ENCODE peak calls at places on chromosomes 16 and 17, in eight cellular contexts. D is heart right ventricle, U is WTC11, E is endothelial cell, G is mesothelial cell of epicardium, Q is A549, T is heart left ventricle, P is foreskin fibroblast. V is an unnamed sample.

GRCh38 chr17:10737168-10737622 is 7.4 kb upstream of the TMEM220 start:
- DNase-seq in D (peak), U (peak), E (peak), G (no peak), Q (peak), T (no peak), P (peak), V (peak)

GRCh38 chr16:50440991-50441390 is 72.2 kb upstream of the BRD7 start:
- DNase-seq in D (no peak), U (no peak), E (no peak), G (no peak), Q (no peak), T (no peak), P (no peak), V (no peak)

GRCh38 chr17:41870627-41871026 is 5.4 kb upstream of the KLHL11 start:
- DNase-seq in D (no peak), U (no peak), E (no peak), G (no peak), Q (no peak), T (no peak), P (no peak), V (no peak)

GRCh38 chr16:49130397-49130796 is 151.2 kb downstream of the CBLN1 start:
- DNase-seq in D (no peak), U (no peak), E (no peak), G (no peak), Q (no peak), T (no peak), P (no peak), V (no peak)

GRCh38 chr17:8680850-8681174 is 50.3 kb upstream of the MYH10 start:
- DNase-seq in D (no peak), U (no peak), E (no peak), G (no peak), Q (no peak), T (no peak), P (no peak), V (no peak)

GRCh38 chr16:588639-588888 is 1.3 kb upstream of the RAB40C start:
- DNase-seq in D (no peak), U (peak), E (peak), G (no peak), Q (no peak), T (peak), P (peak), V (peak)

GRCh38 chr16:9340402-9341095 is 249.1 kb downstream of the HAPSTR1 start:
- DNase-seq in D (no peak), U (no peak), E (no peak), G (no peak), Q (no peak), T (no peak), P (no peak), V (no peak)

GRCh38 chr17:41717408-41718286 is 5.5 kb downstream of the GAST start:
- DNase-seq in D (no peak), U (no peak), E (no peak), G (no peak), Q (no peak), T (no peak), P (no peak), V (no peak)

GRCh38 chr17:50798424-50799344 is 31.4 kb upstream of the ANKRD40CL start:
- DNase-seq in D (no peak), U (no peak), E (no peak), G (no peak), Q (no peak), T (no peak), P (no peak), V (no peak)

GRCh38 chr17:63140255-63140654 is 174.2 kb downstream of the TANC2 start:
- DNase-seq in D (peak), U (no peak), E (no peak), G (no peak), Q (no peak), T (no peak), P (peak), V (no peak)

GRCh38 chr16:89553733-89554132 is 6.7 kb upstream of the RPL13 start:
- DNase-seq in D (no peak), U (no peak), E (no peak), G (no peak), Q (no peak), T (no peak), P (no peak), V (no peak)

GRCh38 chr16:3819741-3820724 is 60.5 kb downstream of the CREBBP start:
- DNase-seq in D (peak), U (no peak), E (no peak), G (no peak), Q (peak), T (no peak), P (peak), V (no peak)

GRCh38 chr17:7857724-7858486 is at the start of gene CYB5D1:
- DNase-seq in D (peak), U (peak), E (peak), G (peak), Q (peak), T (peak), P (peak), V (peak)

GRCh38 chr16:14672403-14672971 is 21.6 kb downstream of the PLA2G10 start:
- DNase-seq in D (no peak), U (no peak), E (no peak), G (no peak), Q (no peak), T (no peak), P (no peak), V (no peak)

GRCh38 chr17:18257747-18258355 is 687 bp downstream of the FLII start:
- DNase-seq in D (peak), U (peak), E (peak), G (no peak), Q (peak), T (peak), P (peak), V (peak)

GRCh38 chr17:81814748-81815645 is 11.0 kb downstream of the GCGR start:
- DNase-seq in D (no peak), U (no peak), E (no peak), G (peak), Q (no peak), T (no peak), P (no peak), V (no peak)

GRCh38 chr17:61568219-61569072 is 22.6 kb downstream of the NACA2 start:
- DNase-seq in D (no peak), U (no peak), E (no peak), G (no peak), Q (peak), T (no peak), P (no peak), V (no peak)

GRCh38 chr17:10265100-10265810 is 66.8 kb upstream of the GAS7 start:
- DNase-seq in D (no peak), U (no peak), E (no peak), G (no peak), Q (no peak), T (no peak), P (peak), V (no peak)

GRCh38 chr16:69402448-69402847 is 16.6 kb upstream of the TERF2 start:
- DNase-seq in D (no peak), U (no peak), E (no peak), G (no peak), Q (no peak), T (no peak), P (no peak), V (no peak)

GRCh38 chr16:27450836-27451341 is 48.9 kb downstream of the IL21R start:
- DNase-seq in D (no peak), U (no peak), E (no peak), G (no peak), Q (no peak), T (peak), P (no peak), V (no peak)

GRCh38 chr17:76467366-76467765 is at the start of gene AANAT:
- DNase-seq in D (no peak), U (no peak), E (no peak), G (no peak), Q (no peak), T (peak), P (no peak), V (no peak)

GRCh38 chr16:3672571-3673041 is 18.1 kb downstream of the DNASE1 start:
- DNase-seq in D (no peak), U (no peak), E (no peak), G (no peak), Q (no peak), T (peak), P (no peak), V (no peak)

GRCh38 chr16:75262104-75262799 is 10.8 kb upstream of the BCAR1 start:
- DNase-seq in D (peak), U (peak), E (no peak), G (no peak), Q (no peak), T (peak), P (no peak), V (no peak)

GRCh38 chr16:56460101-56460500 is 8.7 kb downstream of the OGFOD1 start:
- DNase-seq in D (no peak), U (no peak), E (no peak), G (no peak), Q (no peak), T (no peak), P (no peak), V (no peak)

DNA sequence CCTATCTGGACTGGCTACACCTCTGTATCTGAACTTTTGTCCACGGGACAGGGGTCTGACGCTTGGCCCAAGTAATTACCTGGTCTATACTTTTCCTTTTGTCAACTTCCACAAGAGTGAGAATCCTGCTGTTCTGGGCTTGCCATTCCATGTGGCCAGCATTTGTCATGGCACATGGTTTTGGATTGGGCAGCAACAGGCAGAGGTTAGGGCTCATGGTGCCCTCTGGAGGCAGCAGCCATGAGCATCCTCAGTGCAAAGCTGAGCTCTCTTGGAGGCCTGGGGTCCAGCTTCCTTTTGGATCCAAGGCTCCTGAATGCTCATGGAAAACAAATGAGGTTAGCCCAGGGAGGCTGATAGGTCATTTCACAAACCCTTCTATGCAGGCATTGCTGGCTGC is 7.5 kb upstream of the EDC4 start:
- DNase-seq in D (no peak), U (peak), E (peak), G (no peak), Q (peak), T (no peak), P (no peak), V (no peak)
- TF ChIP-seq CTCF in D (peak), U (no peak), E (no peak), G (no peak), Q (peak), T (peak), P (peak), V (no peak)

DNA sequence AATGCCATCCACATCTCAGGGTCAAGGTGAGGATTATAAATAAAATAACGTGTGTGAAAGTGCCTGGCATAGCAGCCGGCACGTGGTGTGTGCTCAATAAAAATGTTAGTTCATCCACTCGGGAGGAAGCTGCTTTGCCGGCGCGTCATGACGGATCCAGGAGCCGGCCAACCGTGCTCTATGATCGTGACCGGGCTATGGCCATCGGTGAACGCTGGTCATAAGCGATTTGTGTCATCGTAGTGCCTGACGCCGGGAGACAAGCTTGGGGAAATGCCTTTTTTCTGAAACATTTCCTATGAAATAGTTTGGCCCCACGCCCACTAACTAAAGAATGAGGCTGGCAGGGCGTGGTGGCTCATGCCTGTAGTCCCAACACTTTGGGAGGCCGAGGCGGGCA is 74.0 kb downstream of the CMC2 start:
- DNase-seq in D (peak), U (no peak), E (no peak), G (no peak), Q (no peak), T (peak), P (peak), V (peak)
- TF ChIP-seq CTCF in D (no peak), U (no peak), E (no peak), G (no peak), Q (no peak), T (no peak), P (no peak), V (no peak)

DNA sequence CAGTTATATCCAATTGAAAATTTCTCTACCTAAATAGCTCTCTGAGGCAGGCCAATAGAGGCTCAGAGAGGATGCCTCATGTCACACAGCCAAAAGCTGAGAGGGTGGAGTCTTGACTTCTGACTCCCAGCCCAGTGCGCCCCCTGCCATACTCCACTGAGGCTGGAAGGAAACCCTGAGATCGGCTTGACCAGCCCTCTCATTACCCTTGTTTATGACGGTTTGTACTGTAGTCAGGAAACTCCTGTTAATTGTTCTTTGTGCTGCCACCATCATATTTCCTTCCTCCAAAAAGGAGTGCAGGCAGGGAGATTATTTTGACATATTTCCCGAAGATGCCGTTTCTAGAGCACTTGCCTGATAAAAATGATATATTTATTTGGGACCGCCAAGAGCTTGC is 107.9 kb downstream of the AIPL1 start:
- DNase-seq in D (peak), U (peak), E (peak), G (no peak), Q (no peak), T (peak), P (no peak), V (no peak)
- TF ChIP-seq CTCF in D (peak), U (no peak), E (no peak), G (no peak), Q (no peak), T (peak), P (no peak), V (no peak)

DNA sequence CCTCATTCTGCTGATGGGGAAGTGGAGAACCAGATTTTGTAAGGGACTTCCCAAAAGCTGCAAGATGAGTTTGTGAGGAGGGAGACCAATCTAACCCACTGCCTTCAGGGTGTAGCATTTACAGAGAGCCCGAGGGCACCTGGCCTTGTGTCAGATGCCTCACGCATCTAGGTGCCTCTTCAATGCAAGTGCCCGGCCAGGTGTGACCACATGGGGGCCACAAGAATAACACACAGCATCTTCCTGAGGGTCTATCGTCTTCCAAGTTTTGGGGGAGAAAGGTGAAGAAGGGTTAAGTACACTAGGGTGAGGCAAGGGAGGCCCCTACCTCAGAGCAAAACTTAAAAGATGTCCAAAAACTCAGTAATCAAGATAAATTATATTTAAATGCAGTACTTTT is 401.7 kb upstream of the CDH5 start:
- DNase-seq in D (no peak), U (peak), E (no peak), G (no peak), Q (no peak), T (no peak), P (no peak), V (no peak)
- TF ChIP-seq CTCF in D (no peak), U (no peak), E (no peak), G (no peak), Q (no peak), T (no peak), P (no peak), V (no peak)

GRCh38 chr16:84833542-84834402 is 14.0 kb downstream of the CRISPLD2 start:
- DNase-seq in D (no peak), U (no peak), E (no peak), G (no peak), Q (no peak), T (no peak), P (no peak), V (no peak)
- TF ChIP-seq CTCF in D (no peak), U (no peak), E (no peak), G (no peak), Q (no peak), T (no peak), P (no peak), V (no peak)

GRCh38 chr17:28357061-28357900 is at the start of gene POLDIP2:
- DNase-seq in D (peak), U (peak), E (peak), G (peak), Q (peak), T (peak), P (peak), V (peak)
- TF ChIP-seq CTCF in D (peak), U (no peak), E (no peak), G (no peak), Q (no peak), T (no peak), P (no peak), V (peak)

DNA sequence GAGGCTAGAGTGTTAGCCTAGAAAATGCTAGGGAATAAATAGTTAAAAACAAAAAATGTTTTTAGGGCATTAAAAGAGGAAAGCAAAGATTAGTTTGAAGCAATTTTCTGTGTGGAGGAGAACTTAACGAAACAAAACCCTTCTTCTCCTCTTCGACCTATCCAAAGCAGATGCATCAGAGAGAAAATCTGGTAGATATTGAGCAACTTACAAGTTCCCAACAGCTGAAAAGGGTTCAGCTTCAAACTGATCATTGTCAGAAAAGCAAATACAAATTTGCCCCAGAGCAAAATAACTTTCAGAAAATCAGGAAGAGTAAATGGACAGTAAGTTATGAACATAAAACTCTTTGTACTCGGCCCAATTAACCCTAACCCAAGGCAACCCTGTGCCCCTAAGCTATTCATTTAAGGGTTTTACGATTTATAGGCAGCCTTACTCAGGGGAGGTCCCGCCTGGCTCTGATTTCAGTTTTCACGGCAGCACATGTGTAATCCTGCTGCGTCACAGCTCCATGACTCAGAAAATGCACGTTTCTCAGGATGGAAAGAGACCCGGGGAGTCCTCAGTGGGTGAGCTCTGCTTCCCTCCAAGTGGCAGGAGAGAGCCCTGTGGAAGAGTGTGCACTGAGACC is 405.7 kb upstream of the SALL1 start:
- DNase-seq in D (no peak), U (no peak), E (no peak), G (no peak), Q (peak), T (no peak), P (peak), V (no peak)
- TF ChIP-seq CTCF in D (no peak), U (no peak), E (no peak), G (no peak), Q (no peak), T (no peak), P (no peak), V (no peak)

DNA sequence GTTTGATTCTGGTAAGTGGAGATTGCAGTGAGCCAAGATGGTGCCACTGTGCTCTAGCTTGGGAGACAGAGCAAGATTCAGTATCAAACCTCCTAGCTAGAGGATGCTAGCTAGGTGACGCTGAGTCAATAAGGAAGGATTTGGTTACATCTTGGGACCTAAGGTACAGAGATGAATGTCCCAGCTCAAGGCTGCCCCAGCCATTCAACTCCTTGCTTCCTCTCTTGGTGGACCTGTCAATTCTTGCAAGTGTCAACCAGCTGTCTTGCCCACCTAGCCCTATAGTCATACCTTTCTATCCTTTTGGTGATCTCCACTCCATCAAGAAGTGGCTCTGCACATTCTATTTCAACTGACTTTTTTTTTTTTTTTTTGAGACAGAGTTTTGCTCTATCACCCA is 1.4 kb upstream of the MILR1 start:
- DNase-seq in D (no peak), U (no peak), E (no peak), G (no peak), Q (no peak), T (no peak), P (no peak), V (no peak)
- TF ChIP-seq CTCF in D (no peak), U (no peak), E (no peak), G (no peak), Q (no peak), T (no peak), P (no peak), V (no peak)

GRCh38 chr17:67433248-67433924 is 56.3 kb downstream of the PITPNC1 start:
- DNase-seq in D (no peak), U (no peak), E (no peak), G (no peak), Q (no peak), T (no peak), P (no peak), V (no peak)
- TF ChIP-seq CTCF in D (no peak), U (no peak), E (no peak), G (no peak), Q (no peak), T (no peak), P (no peak), V (no peak)

V was measured in thoracic aorta.